ENCODE peak calls at places on chromosomes 5 and 9, in seven cellular contexts. F is tibial artery; P is RWPE2; H is astrocyte of the spinal cord; R is gastrocnemius medialis; G is CD8-positive, alpha-beta T cell; S is activated CD8-positive, alpha-beta T cell treated with anti-CD3 and anti-CD28 coated beads for 36 hours. Y is an unnamed sample.

GRCh38 chr5:85108471-85108870 is 723.8 kb upstream of the EDIL3 start:
- DNase-seq in F (no peak), P (no peak), H (no peak), R (no peak), G (no peak), S (no peak), Y (no peak)

GRCh38 chr9:73566627-73567026 is 415.0 kb downstream of the ANXA1 start:
- DNase-seq in F (no peak), P (no peak), H (no peak), R (no peak), G (no peak), S (no peak), Y (no peak)

GRCh38 chr5:152164860-152165259 is 240.2 kb upstream of the GLRA1 start:
- DNase-seq in F (no peak), P (no peak), H (no peak), R (no peak), G (no peak), S (no peak), Y (no peak)

GRCh38 chr9:120974181-120974580 is 47.6 kb upstream of the TRAF1 start:
- DNase-seq in F (no peak), P (no peak), H (no peak), R (no peak), G (no peak), S (no peak), Y (no peak)

GRCh38 chr5:133403741-133404364 is 208.5 kb downstream of the FSTL4 start:
- DNase-seq in F (no peak), P (no peak), H (no peak), R (no peak), G (no peak), S (no peak), Y (no peak)

GRCh38 chr5:107542831-107543231 is 127.9 kb downstream of the EFNA5 start:
- DNase-seq in F (peak), P (peak), H (peak), R (peak), G (no peak), S (no peak), Y (no peak)

GRCh38 chr9:112848316-112849151 is 42.1 kb downstream of the SLC46A2 start:
- DNase-seq in F (no peak), P (no peak), H (no peak), R (no peak), G (no peak), S (no peak), Y (no peak)

GRCh38 chr9:124040935-124041816 is 29.6 kb downstream of the LHX2 start:
- DNase-seq in F (no peak), P (no peak), H (no peak), R (peak), G (peak), S (peak), Y (no peak)

GRCh38 chr5:88388476-88389170 is 120.0 kb upstream of the TMEM161B start:
- DNase-seq in F (no peak), P (no peak), H (no peak), R (no peak), G (no peak), S (no peak), Y (no peak)

GRCh38 chr9:121313458-121314152 is 45.6 kb downstream of the GSN start:
- DNase-seq in F (peak), P (no peak), H (no peak), R (no peak), G (no peak), S (no peak), Y (peak)

GRCh38 chr9:118478752-118479151 is 774.5 kb downstream of the TLR4 start:
- DNase-seq in F (no peak), P (no peak), H (no peak), R (no peak), G (no peak), S (no peak), Y (no peak)

GRCh38 chr9:129716091-129716490 is 36.8 kb downstream of the PTGES start:
- DNase-seq in F (no peak), P (no peak), H (no peak), R (no peak), G (no peak), S (no peak), Y (no peak)

GRCh38 chr5:55877655-55878054 is 26.5 kb downstream of the IL31RA start:
- DNase-seq in F (no peak), P (no peak), H (no peak), R (no peak), G (no peak), S (no peak), Y (no peak)

GRCh38 chr5:34998058-34998789 is 49.5 kb downstream of the AGXT2 start:
- DNase-seq in F (no peak), P (no peak), H (peak), R (no peak), G (no peak), S (no peak), Y (no peak)

GRCh38 chr9:94554439-94555331 is at the start of gene PCAT7:
- DNase-seq in F (no peak), P (peak), H (no peak), R (no peak), G (no peak), S (peak), Y (no peak)

GRCh38 chr5:39217365-39218281 is 1.7 kb downstream of the FYB1 start:
- DNase-seq in F (peak), P (no peak), H (peak), R (peak), G (peak), S (peak), Y (no peak)

GRCh38 chr5:9350301-9350797 is 195.5 kb downstream of the SEMA5A start:
- DNase-seq in F (no peak), P (no peak), H (peak), R (no peak), G (no peak), S (no peak), Y (no peak)

GRCh38 chr9:122360891-122361290 is 9.9 kb upstream of the PTGS1 start:
- DNase-seq in F (no peak), P (no peak), H (no peak), R (no peak), G (no peak), S (peak), Y (peak)

GRCh38 chr5:146233441-146233840 is 30.0 kb downstream of the RBM27 start:
- DNase-seq in F (no peak), P (no peak), H (no peak), R (no peak), G (no peak), S (no peak), Y (no peak)

GRCh38 chr5:39223568-39224156 is 4.3 kb upstream of the FYB1 start:
- DNase-seq in F (no peak), P (no peak), H (no peak), R (no peak), G (no peak), S (no peak), Y (no peak)

GRCh38 chr5:56105511-56106372 is 111.0 kb upstream of the IL6ST start:
- DNase-seq in F (no peak), P (no peak), H (no peak), R (no peak), G (no peak), S (no peak), Y (no peak)

DNA sequence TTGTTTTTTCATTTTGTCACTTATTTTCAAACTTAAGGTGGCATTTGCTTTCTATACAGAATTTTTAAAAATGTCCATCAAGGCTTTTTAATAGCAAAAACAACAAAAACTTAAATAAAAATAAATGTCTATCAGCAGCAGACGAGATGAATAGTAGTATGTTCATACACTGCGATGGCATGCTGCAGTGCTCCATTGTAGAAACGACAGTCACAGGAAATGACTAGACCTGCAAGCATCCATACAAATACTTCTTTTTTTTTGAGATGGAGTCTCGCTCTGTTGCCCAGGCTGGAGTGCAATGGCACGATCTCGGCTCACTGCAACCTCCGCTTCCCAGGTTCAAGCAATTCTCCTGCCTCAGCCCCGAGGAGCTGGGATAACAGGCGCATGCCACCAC is 41.4 kb downstream of the COL23A1 start:
- DNase-seq in F (peak), P (no peak), H (no peak), R (no peak), G (no peak), S (no peak), Y (no peak)
- TF ChIP-seq CTCF in F (no peak), P (no peak), H (no peak), R (no peak), G (no peak), S (no peak), Y (no peak)

GRCh38 chr5:43647789-43648188 is 44.8 kb downstream of the NNT start:
- DNase-seq in F (no peak), P (no peak), H (no peak), R (no peak), G (no peak), S (no peak), Y (no peak)

GRCh38 chr5:43648499-43649124 is 45.6 kb downstream of the NNT start:
- DNase-seq in F (no peak), P (no peak), H (no peak), R (peak), G (no peak), S (no peak), Y (no peak)

GRCh38 chr5:43649256-43649655 is 46.3 kb downstream of the NNT start:
- DNase-seq in F (no peak), P (no peak), H (peak), R (no peak), G (no peak), S (no peak), Y (no peak)

GRCh38 chr5:43643750-43644149 is 40.8 kb downstream of the NNT start:
- DNase-seq in F (no peak), P (no peak), H (no peak), R (no peak), G (no peak), S (no peak), Y (no peak)

GRCh38 chr5:43646997-43647396 is 44.0 kb downstream of the NNT start:
- DNase-seq in F (no peak), P (no peak), H (peak), R (no peak), G (no peak), S (no peak), Y (no peak)
- TF ChIP-seq CTCF in F (no peak), P (peak), H (peak), R (no peak), G (no peak), S (no peak), Y (peak)

GRCh38 chr9:117046666-117047327 is 359.7 kb downstream of the TRIM32 start:
- DNase-seq in F (no peak), P (no peak), H (no peak), R (no peak), G (no peak), S (no peak), Y (no peak)
- TF ChIP-seq CTCF in F (no peak), P (peak), H (no peak), R (no peak), G (no peak), S (no peak), Y (peak)

GRCh38 chr5:148866024-148866423 is 39.6 kb downstream of the ADRB2 start:
- DNase-seq in F (no peak), P (no peak), H (no peak), R (no peak), G (no peak), S (no peak), Y (no peak)
- TF ChIP-seq CTCF in F (no peak), P (no peak), H (no peak), R (no peak), G (no peak), S (no peak), Y (no peak)

GRCh38 chr5:102154291-102154690 is 141.8 kb downstream of the SLCO4C1 start:
- DNase-seq in F (no peak), P (no peak), H (no peak), R (no peak), G (no peak), S (no peak), Y (no peak)

DNA sequence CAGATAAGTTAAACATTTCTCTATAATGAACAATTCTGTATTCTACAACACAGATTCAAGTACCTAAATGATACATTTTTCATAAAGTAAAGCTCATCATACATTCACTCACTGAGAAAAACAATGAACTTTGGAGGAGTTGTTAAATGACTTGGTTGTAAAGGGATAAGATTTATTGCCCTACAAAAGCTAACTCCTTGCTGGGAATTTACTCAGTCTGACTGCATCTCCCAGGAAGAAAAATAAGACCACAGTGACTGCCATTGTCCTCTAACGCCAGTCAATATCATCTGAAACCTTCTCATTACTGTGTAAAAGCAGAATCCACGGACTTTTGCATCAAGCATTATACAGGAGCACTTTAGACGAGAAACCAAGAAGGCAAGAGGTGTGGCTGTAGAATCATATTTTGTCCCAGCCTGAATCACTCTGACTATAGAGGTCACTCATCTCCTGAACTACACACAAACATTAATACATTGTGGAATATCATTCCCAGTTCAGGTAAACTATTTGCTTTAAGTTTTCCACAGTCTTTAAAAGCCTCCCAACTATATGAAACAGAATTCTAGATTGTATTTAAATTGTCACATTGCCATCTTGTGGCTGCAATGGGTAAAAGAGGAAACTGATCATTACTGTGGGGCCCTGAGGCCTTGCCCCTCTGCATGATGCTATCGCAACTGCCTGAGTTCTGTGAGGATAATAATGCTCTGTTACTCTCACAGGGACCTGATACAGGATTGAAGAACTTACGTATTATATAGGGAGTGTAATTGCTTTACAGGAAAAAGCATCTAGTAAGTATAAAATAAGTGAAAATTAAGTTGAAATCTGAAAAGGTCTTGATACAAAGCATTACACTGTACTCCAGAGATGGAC is 142.9 kb downstream of the SLCO4C1 start:
- DNase-seq in F (no peak), P (no peak), H (peak), R (no peak), G (no peak), S (peak), Y (no peak)
- TF ChIP-seq CTCF in F (peak), P (peak), H (peak), R (no peak), G (peak), S (peak), Y (peak)

Y was measured in chondrocyte.